ENCODE peak calls at places on chromosome 1, in five cellular contexts. J is tibial artery, F is WERI-Rb-1, S is fibroblast of lung, Q is breast epithelium. D is an unnamed sample.

GRCh38 chr1:1091344-1092148 is 17.4 kb upstream of the RNF223 start:
- DNase-seq in J (peak; percentile 17), F (no peak), S (no peak), Q (no peak), D (no peak)

GRCh38 chr1:84225636-84226035 is 75.9 kb upstream of the SAMD13 start:
- DNase-seq in J (no peak), F (no peak), S (peak; percentile 23), Q (no peak), D (no peak)

GRCh38 chr1:117267232-117267774 is 56.6 kb upstream of the VTCN1 start:
- DNase-seq in J (no peak), F (no peak), S (no peak), Q (no peak), D (no peak)

GRCh38 chr1:10681296-10682113 is 114.9 kb downstream of the CASZ1 start:
- DNase-seq in J (no peak), F (peak; percentile 59), S (no peak), Q (no peak), D (no peak)

GRCh38 chr1:162973381-162973795 is 95.8 kb upstream of the RGS4 start:
- DNase-seq in J (no peak), F (no peak), S (peak; percentile 87), Q (no peak), D (no peak)

GRCh38 chr1:160637821-160638539 is 8.9 kb downstream of the SLAMF1 start:
- DNase-seq in J (no peak), F (no peak), S (no peak), Q (no peak), D (no peak)

GRCh38 chr1:67060811-67061218 is 6.9 kb upstream of the SLC35D1 start:
- DNase-seq in J (peak; percentile 21), F (no peak), S (peak; percentile 99), Q (no peak), D (peak; percentile 97)

GRCh38 chr1:93448292-93448982 is 519 bp downstream of the FNBP1L start:
- DNase-seq in J (no peak), F (peak; percentile 69), S (no peak), Q (no peak), D (no peak)

GRCh38 chr1:178536844-178537371 is 24.0 kb downstream of the TEX35 start:
- DNase-seq in J (no peak), F (no peak), S (peak; percentile 98), Q (no peak), D (peak; percentile 95)

GRCh38 chr1:21665711-21666571 is 3.2 kb downstream of the RAP1GAP start:
- DNase-seq in J (no peak), F (no peak), S (no peak), Q (peak; percentile 50), D (no peak)

GRCh38 chr1:206735553-206736031 is 35.0 kb upstream of the IL19 start:
- DNase-seq in J (no peak), F (peak; percentile 83), S (peak; percentile 30), Q (no peak), D (no peak)

GRCh38 chr1:169890761-169891538 is 2.7 kb downstream of the SCYL3 start:
- DNase-seq in J (no peak), F (peak; percentile 15), S (no peak), Q (no peak), D (no peak)

GRCh38 chr1:169889871-169890270 is 3.8 kb downstream of the SCYL3 start:
- DNase-seq in J (no peak), F (no peak), S (no peak), Q (no peak), D (no peak)

GRCh38 chr1:169892819-169893644 is 664 bp downstream of the SCYL3 start:
- DNase-seq in J (peak; percentile 32), F (no peak), S (peak; percentile 53), Q (no peak), D (no peak)

GRCh38 chr1:169892176-169892818 is 1.4 kb downstream of the SCYL3 start:
- DNase-seq in J (no peak), F (no peak), S (no peak), Q (no peak), D (no peak)

GRCh38 chr1:169891539-169891885 is 2.2 kb downstream of the SCYL3 start:
- DNase-seq in J (no peak), F (no peak), S (no peak), Q (no peak), D (no peak)
- H3K4me3 ChIP-seq in J (no peak overlapping the region), F (no peak overlapping the region), S (no peak overlapping the region), Q (no peak overlapping the region), D (no peak overlapping the region)

GRCh38 chr1:180630408-180631196 is 1.2 kb upstream of the XPR1 start:
- DNase-seq in J (no peak), F (no peak), S (no peak), Q (no peak), D (no peak)

GRCh38 chr1:180631197-180631765 is 541 bp upstream of the XPR1 start:
- DNase-seq in J (no peak), F (no peak), S (no peak), Q (no peak), D (no peak)

GRCh38 chr1:180632326-180633088 is 685 bp downstream of the XPR1 start:
- DNase-seq in J (no peak), F (peak; percentile 77), S (no peak), Q (peak; percentile 57), D (no peak)

GRCh38 chr1:180633092-180634045 is 1.5 kb downstream of the XPR1 start:
- DNase-seq in J (no peak), F (no peak), S (peak; percentile 61), Q (no peak), D (no peak)

DNA sequence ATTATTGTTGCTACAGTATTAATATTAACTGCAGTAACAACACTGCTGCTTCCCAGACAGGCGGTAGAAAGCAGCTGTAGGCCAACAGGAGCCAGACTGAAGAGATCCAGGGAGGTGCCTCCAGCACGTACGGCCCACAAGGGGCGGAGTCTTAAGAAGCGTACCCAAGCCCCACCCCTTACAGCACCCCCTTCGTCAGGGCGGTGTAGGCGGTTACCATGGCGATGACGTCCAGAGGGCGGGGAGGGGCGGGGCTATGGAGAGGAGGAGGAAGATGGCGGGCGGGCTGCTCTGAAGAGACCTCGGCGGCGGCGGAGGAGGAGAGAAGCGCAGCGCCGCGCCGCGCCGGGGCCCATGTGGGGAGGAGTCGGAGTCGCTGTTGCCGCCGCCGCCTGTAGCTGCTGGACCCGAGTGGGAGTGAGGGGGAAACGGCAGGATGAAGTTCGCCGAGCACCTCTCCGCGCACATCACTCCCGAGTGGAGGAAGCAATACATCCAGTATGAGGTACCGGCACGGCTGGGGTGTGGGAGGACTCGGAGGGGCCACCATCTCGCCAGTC is at the start of gene XPR1:
- DNase-seq in J (peak; percentile 97), F (peak; percentile 100), S (peak; percentile 99), Q (peak; percentile 98), D (peak; percentile 98)
- TF ChIP-seq CTCF in J (peak; percentile 33), F (no peak), S (peak; percentile 47), Q (no peak), D (peak; percentile 30)

DNA sequence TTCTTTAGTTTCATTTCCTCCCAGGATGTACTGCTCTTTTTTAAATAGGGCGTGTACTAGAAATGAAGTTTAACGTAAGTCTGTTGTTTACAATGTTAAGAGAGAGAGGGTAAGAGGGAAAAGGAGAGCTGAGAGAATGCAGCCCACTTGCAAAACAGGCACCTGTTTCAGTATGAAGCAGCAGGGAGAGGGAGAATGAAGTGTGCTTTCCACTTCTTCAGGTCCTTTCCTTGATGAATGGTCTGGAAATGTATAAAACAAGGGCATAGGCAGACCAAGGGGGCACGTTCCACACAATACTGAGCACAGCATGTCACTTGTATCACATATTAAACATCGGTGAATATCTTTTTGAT is 2.0 kb downstream of the KCNA3 start:
- DNase-seq in J (no peak), F (no peak), S (no peak), Q (no peak), D (no peak)
- H3K27ac ChIP-seq in J (no peak overlapping the region), F (no peak overlapping the region), S (peak overlapping the region; percentile 58), Q (no peak overlapping the region), D (no peak overlapping the region)

GRCh38 chr1:201563941-201564340 is 25.0 kb downstream of the NAV1 start:
- DNase-seq in J (no peak), F (no peak), S (no peak), Q (no peak), D (no peak)
- H3K4me3 ChIP-seq in J (no peak overlapping the region), F (no peak overlapping the region), S (no peak overlapping the region), Q (no peak overlapping the region), D (no peak overlapping the region)

DNA sequence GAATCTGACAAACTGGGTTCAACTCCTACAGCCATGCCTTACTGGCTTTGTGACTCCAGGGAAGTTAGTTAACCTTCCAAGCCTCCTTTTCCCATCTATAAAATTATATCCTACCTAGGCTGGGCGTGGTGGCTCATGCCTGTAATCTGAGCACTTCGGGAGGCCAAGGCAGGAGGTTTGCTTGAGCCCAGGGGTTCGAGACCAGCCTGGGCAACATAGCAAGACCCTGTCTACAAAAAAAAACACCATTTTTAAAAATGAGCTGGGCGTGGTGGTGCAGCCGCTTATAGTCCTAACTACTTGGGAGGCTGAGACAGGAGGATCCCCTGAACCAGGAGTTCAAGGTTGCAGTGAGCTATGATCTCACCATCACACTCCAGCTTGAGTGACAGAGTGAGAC is 15.1 kb downstream of the CELF3 start:
- DNase-seq in J (no peak), F (no peak), S (no peak), Q (no peak), D (no peak)
- TF ChIP-seq CTCF in J (no peak), F (no peak), S (no peak), Q (no peak), D (no peak)

DNA sequence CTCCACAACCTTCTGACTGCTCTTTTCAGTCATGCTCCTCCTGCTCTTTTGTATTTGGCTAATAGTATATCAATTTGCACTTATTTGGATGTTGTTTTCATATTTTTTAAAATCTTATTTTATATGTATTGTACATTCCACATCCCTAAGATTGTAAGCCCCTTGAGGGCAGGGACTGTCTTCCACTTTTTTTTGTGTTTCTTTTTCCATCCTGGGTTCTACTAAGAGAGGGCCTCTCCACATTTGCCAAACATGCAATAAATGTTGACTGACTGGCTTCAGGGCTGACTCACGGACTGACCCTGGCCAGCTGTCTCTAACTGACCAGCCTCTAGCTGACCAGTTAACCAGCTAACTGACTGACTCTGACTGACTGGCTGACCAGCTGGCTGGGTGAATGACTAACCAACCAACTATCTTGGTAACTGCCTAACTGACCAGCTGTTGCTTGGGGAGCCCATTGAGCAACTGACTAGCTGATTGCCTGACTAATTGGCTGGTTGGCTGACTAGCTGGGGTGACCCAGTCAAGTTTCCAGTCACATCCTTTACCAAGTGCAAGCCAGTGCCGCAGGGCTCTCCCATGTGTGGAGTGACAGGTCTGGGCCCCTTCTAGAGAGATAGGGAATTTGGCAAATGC is 16.1 kb downstream of the CSF1 start:
- DNase-seq in J (no peak), F (no peak), S (peak; percentile 87), Q (no peak), D (no peak)
- H3K27ac ChIP-seq in J (peak overlapping the region; percentile 70), F (no peak overlapping the region), S (no peak overlapping the region), Q (peak overlapping the region; percentile 82), D (peak overlapping the region; percentile 22)

D was measured in AG04450.